ENCODE peak calls at places on chromosomes 12 and 14, in four cellular contexts. P is A549, W is HepG2, Q is K562. J is an unnamed sample.

GRCh38 chr14:33647385-33647786 is 303.5 kb downstream of the EGLN3 start:
- DNase-seq in Q (no peak), W (no peak), P (peak), J (no peak)

GRCh38 chr14:99181246-99181645 is 90.8 kb downstream of the BCL11B start:
- DNase-seq in P (no peak), Q (no peak), W (no peak), J (no peak)

GRCh38 chr14:92890830-92891598 is 31.9 kb upstream of the CHGA start:
- DNase-seq in W (no peak), P (no peak), Q (no peak), J (no peak)

GRCh38 chr12:115305867-115306266 is 621.9 kb upstream of the TBX3 start:
- DNase-seq in P (no peak), Q (no peak), W (no peak), J (no peak)

GRCh38 chr12:1374296-1374695 is 220.1 kb downstream of the FBXL14 start:
- DNase-seq in Q (no peak), W (no peak), P (no peak), J (no peak)

GRCh38 chr14:99125113-99125512 is 146.9 kb downstream of the BCL11B start:
- DNase-seq in Q (no peak), P (no peak), W (no peak), J (no peak)

GRCh38 chr12:66232258-66232657 is 43.2 kb downstream of the IRAK3 start:
- DNase-seq in W (no peak), Q (no peak), P (no peak), J (no peak)

GRCh38 chr14:69321601-69322330 is 61.8 kb downstream of the GALNT16 start:
- DNase-seq in Q (no peak), P (no peak), W (no peak), J (peak)

GRCh38 chr14:86038401-86038985 is 508.5 kb downstream of the FLRT2 start:
- DNase-seq in P (peak), W (peak), Q (peak), J (peak)

GRCh38 chr12:96687719-96688118 is 198.3 kb downstream of the CFAP54 start:
- DNase-seq in Q (no peak), P (no peak), W (no peak), J (no peak)

GRCh38 chr12:72330291-72330690 is 58.1 kb downstream of the TRHDE start:
- DNase-seq in P (no peak), Q (no peak), W (no peak), J (peak)

GRCh38 chr12:1799882-1800645 is 20.3 kb upstream of the LRTM2 start:
- DNase-seq in P (no peak), W (no peak), Q (no peak), J (no peak)

GRCh38 chr12:132672116-132672515 is 15.0 kb downstream of the POLE start:
- DNase-seq in P (no peak), Q (no peak), W (no peak), J (no peak)

GRCh38 chr14:102408729-102409128 is 46.0 kb downstream of the TECPR2 start:
- DNase-seq in Q (no peak), W (no peak), P (no peak), J (no peak)

GRCh38 chr14:91947196-91948184 is at the start of gene FBLN5:
- DNase-seq in W (no peak), P (peak), Q (peak), J (peak)

GRCh38 chr12:58777815-58778214 is 142.5 kb downstream of the LRIG3 start:
- DNase-seq in P (no peak), Q (no peak), W (no peak), J (no peak)

GRCh38 chr12:16121953-16122352 is 155.5 kb downstream of the SLC15A5 start:
- DNase-seq in W (no peak), P (no peak), Q (no peak), J (peak)

GRCh38 chr12:27974735-27975221 is 2.2 kb upstream of the PTHLH start:
- DNase-seq in W (no peak), P (no peak), Q (no peak), J (peak)

GRCh38 chr14:88613552-88614010 is 50.7 kb downstream of the ZC3H14 start:
- DNase-seq in W (peak), P (no peak), Q (no peak), J (no peak)
- TF ChIP-seq NR3C1 in W (no peak), P (no peak), Q (no peak), J (no peak)

GRCh38 chr14:54893151-54893760 is 9.4 kb downstream of the GCH1 start:
- DNase-seq in W (peak), Q (peak), P (peak), J (no peak)
- TF ChIP-seq NR3C1 in W (no peak), Q (no peak), P (no peak), J (no peak)

DNA sequence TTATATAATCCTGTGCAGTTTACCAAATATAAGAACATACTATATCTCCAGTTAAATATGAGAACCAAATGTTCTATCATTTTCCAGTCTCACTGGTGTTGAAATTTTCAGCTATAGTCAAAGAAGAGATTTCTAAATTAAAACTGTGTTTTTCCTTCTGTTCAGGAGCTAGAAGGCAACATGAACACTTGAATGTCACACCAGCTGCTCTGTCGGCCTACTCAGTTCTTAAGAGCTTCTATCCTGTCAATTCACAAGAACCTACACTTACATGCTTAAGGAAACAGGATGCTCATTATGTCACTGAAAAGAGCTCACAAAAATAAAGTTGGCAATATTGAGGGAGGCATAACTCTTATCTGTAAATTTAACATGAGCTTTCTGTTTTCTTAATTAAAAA is 43.1 kb downstream of the ATP2B1 start:
- DNase-seq in P (no peak), W (no peak), Q (no peak), J (no peak)
- TF ChIP-seq NR3C1 in P (no peak), W (no peak), Q (no peak), J (no peak)

DNA sequence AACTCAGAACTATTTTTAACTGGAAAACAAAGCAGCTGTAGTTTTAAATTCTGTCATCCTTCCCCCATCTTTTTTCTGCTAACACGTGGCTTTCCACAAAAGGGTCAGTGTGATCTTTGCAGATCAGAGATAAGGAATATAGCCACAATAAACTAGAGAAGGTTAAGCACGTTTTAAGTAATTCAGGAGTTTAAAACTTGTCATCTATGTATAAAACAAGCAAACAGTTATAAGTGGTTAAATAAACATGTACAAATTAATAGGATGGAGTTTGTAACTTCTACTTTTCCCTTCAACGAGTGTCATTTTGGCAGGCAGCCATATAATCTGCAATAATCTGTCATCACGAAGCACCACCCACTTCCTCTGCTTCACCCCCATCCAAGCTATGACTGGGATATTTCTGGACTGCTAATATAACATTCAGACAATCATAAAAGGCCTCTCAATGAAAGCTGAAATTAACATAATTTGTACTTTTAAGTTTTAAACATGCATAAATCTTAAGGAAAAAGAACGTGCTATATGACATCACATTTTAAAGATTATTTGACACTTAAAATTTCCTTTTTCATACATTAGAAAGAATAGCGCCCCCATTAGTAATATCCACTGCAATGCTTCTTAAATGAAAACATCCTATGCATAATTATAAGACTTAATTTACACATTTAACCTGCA is 15.2 kb downstream of the TAOK3 start:
- DNase-seq in P (peak), Q (peak), W (no peak), J (no peak)
- TF ChIP-seq NR3C1 in P (no peak), Q (no peak), W (no peak), J (no peak)

J was measured in WTC11.